ENCODE peak calls at places on chromosome 1, in eight cellular contexts. One of them, this sample, is unnamed.
A peak's percentile ranks its signal among the peaks of the same experiment; 100 is the strongest.

GRCh38 chr1:223188618-223189356 is 45.7 kb upstream of the TLR5 start:
- DNase-seq in NCI-H1105: no peak
- DNase-seq in naive B cell: no peak
- DNase-seq in NCI-H1417: no peak
- DNase-seq in A673: no peak
- DNase-seq in HCT116: no peak
- DNase-seq in adipocyte: no peak
- DNase-seq in COR-L47: no peak
- DNase-seq in this sample: no peak

GRCh38 chr1:27380766-27381733 is 2.1 kb downstream of the CD164L2 start:
- DNase-seq in NCI-H1105: no peak
- DNase-seq in naive B cell: no peak
- DNase-seq in NCI-H1417: no peak
- DNase-seq in A673: no peak
- DNase-seq in HCT116: no peak
- DNase-seq in adipocyte: peak; percentile 60
- DNase-seq in COR-L47: no peak
- DNase-seq in this sample: no peak

GRCh38 chr1:151593651-151594625 is 17.9 kb upstream of the SNX27 start:
- DNase-seq in NCI-H1105: peak; percentile 87
- DNase-seq in naive B cell: peak; percentile 76
- DNase-seq in NCI-H1417: peak; percentile 69
- DNase-seq in A673: peak; percentile 50
- DNase-seq in HCT116: peak; percentile 77
- DNase-seq in adipocyte: peak; percentile 71
- DNase-seq in COR-L47: peak; percentile 67
- DNase-seq in this sample: peak; percentile 86

GRCh38 chr1:203287109-203287893 is 18.0 kb upstream of the BTG2 start:
- DNase-seq in NCI-H1105: no peak
- DNase-seq in naive B cell: peak; percentile 97
- DNase-seq in NCI-H1417: peak; percentile 31
- DNase-seq in A673: no peak
- DNase-seq in HCT116: no peak
- DNase-seq in adipocyte: no peak
- DNase-seq in COR-L47: no peak
- DNase-seq in this sample: peak; percentile 89

GRCh38 chr1:233613252-233614172 is at the start of gene KCNK1:
- DNase-seq in NCI-H1105: peak; percentile 5
- DNase-seq in naive B cell: no peak
- DNase-seq in NCI-H1417: peak; percentile 82
- DNase-seq in A673: no peak
- DNase-seq in HCT116: peak; percentile 83
- DNase-seq in adipocyte: peak; percentile 94
- DNase-seq in COR-L47: peak; percentile 22
- DNase-seq in this sample: peak; percentile 49

GRCh38 chr1:208466054-208466590 is 221.9 kb upstream of the PLXNA2 start:
- DNase-seq in NCI-H1105: no peak
- DNase-seq in naive B cell: no peak
- DNase-seq in NCI-H1417: no peak
- DNase-seq in A673: no peak
- DNase-seq in HCT116: no peak
- DNase-seq in adipocyte: no peak
- DNase-seq in COR-L47: no peak
- DNase-seq in this sample: no peak

GRCh38 chr1:246043556-246043955 is 463.5 kb downstream of the SMYD3 start:
- DNase-seq in NCI-H1105: peak; percentile 41
- DNase-seq in naive B cell: no peak
- DNase-seq in NCI-H1417: peak; percentile 55
- DNase-seq in A673: peak; percentile 25
- DNase-seq in HCT116: no peak
- DNase-seq in adipocyte: no peak
- DNase-seq in COR-L47: peak; percentile 94
- DNase-seq in this sample: no peak

GRCh38 chr1:246302251-246302625 is 204.8 kb downstream of the SMYD3 start:
- DNase-seq in NCI-H1105: no peak
- DNase-seq in naive B cell: no peak
- DNase-seq in NCI-H1417: no peak
- DNase-seq in A673: no peak
- DNase-seq in HCT116: no peak
- DNase-seq in adipocyte: peak; percentile 74
- DNase-seq in COR-L47: no peak
- DNase-seq in this sample: no peak

GRCh38 chr1:85109475-85109874 is 61.2 kb upstream of the MCOLN3 start:
- DNase-seq in NCI-H1105: peak; percentile 46
- DNase-seq in naive B cell: no peak
- DNase-seq in NCI-H1417: peak; percentile 53
- DNase-seq in A673: peak; percentile 79
- DNase-seq in HCT116: peak; percentile 53
- DNase-seq in adipocyte: peak; percentile 88
- DNase-seq in COR-L47: peak; percentile 67
- DNase-seq in this sample: peak; percentile 64

GRCh38 chr1:15261155-15262002 is 14.4 kb downstream of the FHAD1 start:
- DNase-seq in NCI-H1105: no peak
- DNase-seq in naive B cell: no peak
- DNase-seq in NCI-H1417: no peak
- DNase-seq in A673: peak; percentile 48
- DNase-seq in HCT116: peak; percentile 57
- DNase-seq in adipocyte: no peak
- DNase-seq in COR-L47: no peak
- DNase-seq in this sample: no peak